ENCODE peak calls at places on chromosomes 11 and 22, in five cellular contexts. T is GM12878, I is NT2/D1, R is H1, W is HepG2. N is an unnamed sample.

GRCh38 chr11:22192289-22192641 is 620 bp upstream of the ANO5 start:
- DNase-seq in T (no peak), I (peak), R (no peak), W (peak), N (peak)

GRCh38 chr11:2205214-2205770 is 33.7 kb upstream of the TH start:
- DNase-seq in T (no peak), I (no peak), R (peak), W (no peak), N (no peak)

GRCh38 chr11:132718711-132719641 is 813.3 kb downstream of the OPCML start:
- DNase-seq in T (no peak), I (peak), R (no peak), W (no peak), N (no peak)

GRCh38 chr11:59551651-59552521 is 40.5 kb downstream of the OR4D9 start:
- DNase-seq in T (no peak), I (no peak), R (no peak), W (peak), N (no peak)

GRCh38 chr11:46290598-46291309 is 13.3 kb downstream of the CREB3L1 start:
- DNase-seq in T (no peak), I (peak), R (peak), W (no peak), N (peak)

GRCh38 chr11:134686418-134686817 is 274.4 kb upstream of the B3GAT1 start:
- DNase-seq in T (no peak), I (no peak), R (no peak), W (no peak), N (no peak)

GRCh38 chr22:38051900-38052862 is 5.0 kb upstream of the PICK1 start:
- DNase-seq in T (peak), I (peak), R (peak), W (peak), N (peak)

GRCh38 chr11:86176165-86176884 is 68.2 kb upstream of the EED start:
- DNase-seq in T (no peak), I (no peak), R (no peak), W (peak), N (no peak)

GRCh38 chr11:129248618-129249017 is 56.5 kb upstream of the ARHGAP32 start:
- DNase-seq in T (no peak), I (no peak), R (no peak), W (peak), N (no peak)

GRCh38 chr11:105282658-105283057 is 143.1 kb upstream of the CARD18 start:
- DNase-seq in T (no peak), I (no peak), R (no peak), W (no peak), N (no peak)

GRCh38 chr11:119178166-119178680 is 7.1 kb upstream of the NHERF4 start:
- DNase-seq in T (no peak), I (no peak), R (no peak), W (no peak), N (no peak)

GRCh38 chr11:15667127-15667725 is 552.5 kb downstream of the INSC start:
- DNase-seq in T (no peak), I (no peak), R (no peak), W (no peak), N (no peak)

GRCh38 chr11:124732230-124732629 is 7.5 kb upstream of the NRGN start:
- DNase-seq in T (no peak), I (no peak), R (no peak), W (no peak), N (no peak)

GRCh38 chr11:68961245-68961644 is 19.5 kb downstream of the MRGPRD start:
- DNase-seq in T (no peak), I (no peak), R (no peak), W (no peak), N (no peak)

GRCh38 chr11:44727114-44727372 is 281 bp downstream of the TSPAN18 start:
- DNase-seq in T (no peak), I (no peak), R (peak), W (no peak), N (no peak)

GRCh38 chr11:102831709-102832492 is 11.5 kb downstream of the MMP3 start:
- DNase-seq in T (no peak), I (no peak), R (no peak), W (peak), N (no peak)
- TF ChIP-seq SUZ12 in T (no peak), I (no peak), R (no peak), W (no peak), N (no peak)

GRCh38 chr11:62595124-62595523 is 3.8 kb upstream of the TUT1 start:
- DNase-seq in T (no peak), I (no peak), R (no peak), W (no peak), N (no peak)

GRCh38 chr11:62592216-62592815 is 993 bp upstream of the TUT1 start:
- DNase-seq in T (no peak), I (no peak), R (peak), W (no peak), N (no peak)

GRCh38 chr11:62592989-62593421 is 1.7 kb upstream of the TUT1 start:
- DNase-seq in T (no peak), I (no peak), R (no peak), W (no peak), N (no peak)

GRCh38 chr11:62591448-62592215 is at the start of gene TUT1:
- DNase-seq in T (peak), I (peak), R (peak), W (peak), N (peak)

DNA sequence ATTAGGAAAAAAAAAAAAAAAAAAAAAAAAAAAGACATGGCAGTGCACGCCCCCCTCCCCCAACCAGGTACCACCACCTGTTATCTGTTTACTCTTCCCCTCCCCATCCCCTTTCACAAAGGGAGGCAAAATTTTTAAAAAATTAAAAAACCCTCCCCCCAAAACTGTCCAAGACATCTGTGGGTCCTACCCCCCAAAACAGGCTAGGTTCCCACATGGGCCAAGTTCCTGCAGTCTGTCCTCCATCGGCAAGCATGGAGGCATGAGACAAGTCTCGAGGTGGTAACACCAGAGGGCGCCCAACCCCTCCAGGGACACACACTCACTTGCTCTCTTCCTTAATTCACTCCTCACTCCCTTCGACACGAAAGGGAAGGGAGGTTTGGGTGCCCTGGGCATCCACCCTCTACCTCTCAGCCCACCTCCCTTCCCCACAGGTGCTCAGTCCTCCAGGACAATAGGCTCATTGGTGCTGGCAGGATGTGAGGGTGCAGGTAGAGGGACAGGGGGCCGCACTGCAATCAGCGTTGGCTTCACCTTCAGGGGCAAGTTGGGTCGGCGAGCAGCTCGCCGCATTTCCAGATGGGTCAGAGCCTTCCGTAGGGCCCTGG is 2.2 kb upstream of the TUT1 start:
- DNase-seq in T (no peak), I (peak), R (peak), W (peak), N (peak)
- TF ChIP-seq SUZ12 in T (no peak), I (no peak), R (no peak), W (no peak), N (no peak)

GRCh38 chr11:62724171-62724570 is 3.1 kb downstream of the HNRNPUL2 start:
- DNase-seq in T (no peak), I (no peak), R (no peak), W (no peak), N (no peak)

GRCh38 chr11:62727007-62727832 is at the start of gene HNRNPUL2:
- DNase-seq in T (peak), I (peak), R (peak), W (peak), N (peak)

GRCh38 chr11:62725686-62726085 is 1.6 kb downstream of the HNRNPUL2 start:
- DNase-seq in T (no peak), I (no peak), R (no peak), W (peak), N (no peak)

GRCh38 chr11:62727833-62728721 is at the start of gene TTC9C:
- DNase-seq in T (peak), I (peak), R (peak), W (peak), N (peak)

DNA sequence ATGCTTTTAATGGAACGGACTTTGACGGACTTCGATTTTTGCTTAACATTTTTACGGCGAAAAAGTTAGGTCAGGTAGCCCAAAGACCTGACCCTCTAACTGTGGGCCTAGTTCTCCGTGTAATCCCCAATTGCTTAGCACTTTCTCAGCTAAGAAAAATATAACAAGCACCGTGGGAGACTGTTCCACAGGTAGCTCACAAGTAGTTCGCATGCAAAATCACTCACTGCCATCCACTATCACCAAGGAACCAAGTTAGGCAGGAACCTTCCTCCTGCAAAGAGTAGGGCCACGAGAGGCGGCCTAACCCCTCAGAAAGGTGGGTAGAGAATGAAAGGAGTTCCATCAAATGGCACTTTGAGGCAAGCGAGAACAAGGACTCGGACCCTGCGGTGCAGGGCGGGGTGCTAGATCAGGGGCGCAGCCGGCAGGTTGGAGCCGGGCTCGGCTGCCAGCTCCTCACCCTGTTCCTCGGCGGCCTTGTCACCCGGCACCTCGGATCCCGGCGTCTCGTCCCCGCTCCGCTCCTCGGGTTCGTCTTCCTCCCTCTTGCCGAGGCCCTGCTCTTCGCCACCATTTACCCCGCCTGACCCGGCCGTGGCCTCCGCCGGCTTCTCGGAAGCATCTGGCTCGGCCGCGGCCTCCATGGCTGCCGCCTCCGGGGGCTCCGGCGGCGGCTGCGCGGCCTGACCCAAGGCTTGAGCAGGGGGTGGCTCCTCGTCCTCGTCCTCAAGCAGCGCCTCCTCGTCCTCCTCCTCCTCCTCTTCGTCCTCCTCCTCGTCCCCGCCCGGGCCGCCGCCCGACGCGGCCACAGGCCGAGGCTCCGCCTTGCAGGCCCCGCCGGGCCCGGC is 876 bp downstream of the HNRNPUL2 start:
- DNase-seq in T (no peak), I (no peak), R (no peak), W (no peak), N (no peak)
- TF ChIP-seq SUZ12 in T (no peak), I (no peak), R (no peak), W (no peak), N (no peak)

GRCh38 chr22:19937616-19938473 is 3.7 kb upstream of the COMT start:
- DNase-seq in T (no peak), I (no peak), R (no peak), W (peak), N (no peak)

GRCh38 chr22:19933328-19934241 is 8.0 kb upstream of the COMT start:
- DNase-seq in T (no peak), I (no peak), R (no peak), W (no peak), N (no peak)

GRCh38 chr22:19932367-19933206 is 9.0 kb upstream of the COMT start:
- DNase-seq in T (no peak), I (no peak), R (no peak), W (no peak), N (no peak)

GRCh38 chr22:19940536-19941364 is 822 bp upstream of the COMT start:
- DNase-seq in T (no peak), I (no peak), R (no peak), W (no peak), N (no peak)

GRCh38 chr22:19936513-19936912 is 5.1 kb upstream of the COMT start:
- DNase-seq in T (no peak), I (no peak), R (no peak), W (no peak), N (no peak)
- TF ChIP-seq SUZ12 in T (no peak), I (no peak), R (no peak), W (no peak), N (no peak)

DNA sequence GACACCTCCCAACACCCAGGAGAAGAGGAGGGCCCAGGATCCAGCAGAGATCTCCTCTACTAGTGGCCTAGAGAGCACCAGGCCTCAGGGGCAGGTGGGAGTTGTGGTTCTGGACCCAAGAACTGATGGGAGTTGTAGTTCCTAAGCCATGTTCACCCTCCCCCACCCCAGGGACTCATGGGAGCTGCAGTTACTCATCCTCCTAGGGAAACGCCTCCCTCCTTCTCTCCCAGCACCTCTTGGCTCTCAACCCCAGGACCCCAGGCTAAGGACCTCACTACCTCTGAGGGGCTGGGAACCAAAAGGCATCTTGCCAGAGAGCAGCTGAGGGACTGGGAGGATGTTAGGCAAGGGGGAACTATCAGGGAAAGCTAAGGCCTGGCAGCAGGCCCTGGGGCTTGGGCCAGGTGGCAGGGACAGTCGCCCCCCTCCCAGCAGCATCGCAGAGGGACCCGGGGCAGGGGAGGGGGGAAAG is 28.8 kb downstream of the SLC22A12 start:
- DNase-seq in T (no peak), I (peak), R (no peak), W (peak), N (peak)
- TF ChIP-seq SUZ12 in T (no peak), I (no peak), R (no peak), W (no peak), N (no peak)

GRCh38 chr11:106958506-106959248 is 59.6 kb downstream of the GUCY1A2 start:
- DNase-seq in T (no peak), I (no peak), R (no peak), W (no peak), N (no peak)

GRCh38 chr11:106961048-106961447 is 57.2 kb downstream of the GUCY1A2 start:
- DNase-seq in T (no peak), I (no peak), R (no peak), W (no peak), N (no peak)

GRCh38 chr11:106959386-106959785 is 58.9 kb downstream of the GUCY1A2 start:
- DNase-seq in T (no peak), I (no peak), R (no peak), W (no peak), N (no peak)

GRCh38 chr11:106959800-106960199 is 58.5 kb downstream of the GUCY1A2 start:
- DNase-seq in T (no peak), I (no peak), R (no peak), W (no peak), N (no peak)

GRCh38 chr11:106961518-106961917 is 56.8 kb downstream of the GUCY1A2 start:
- DNase-seq in T (no peak), I (no peak), R (no peak), W (no peak), N (no peak)
- TF ChIP-seq SUZ12 in T (no peak), I (no peak), R (no peak), W (no peak), N (no peak)

GRCh38 chr11:34447044-34447443 is 8.3 kb downstream of the CAT start:
- DNase-seq in T (no peak), I (no peak), R (no peak), W (no peak), N (no peak)

GRCh38 chr11:34446389-34446788 is 7.7 kb downstream of the CAT start:
- DNase-seq in T (no peak), I (no peak), R (no peak), W (no peak), N (no peak)

GRCh38 chr11:34451053-34451452 is 12.3 kb downstream of the CAT start:
- DNase-seq in T (no peak), I (no peak), R (no peak), W (no peak), N (no peak)

GRCh38 chr11:34448223-34448994 is 9.7 kb downstream of the CAT start:
- DNase-seq in T (no peak), I (no peak), R (no peak), W (no peak), N (no peak)

DNA sequence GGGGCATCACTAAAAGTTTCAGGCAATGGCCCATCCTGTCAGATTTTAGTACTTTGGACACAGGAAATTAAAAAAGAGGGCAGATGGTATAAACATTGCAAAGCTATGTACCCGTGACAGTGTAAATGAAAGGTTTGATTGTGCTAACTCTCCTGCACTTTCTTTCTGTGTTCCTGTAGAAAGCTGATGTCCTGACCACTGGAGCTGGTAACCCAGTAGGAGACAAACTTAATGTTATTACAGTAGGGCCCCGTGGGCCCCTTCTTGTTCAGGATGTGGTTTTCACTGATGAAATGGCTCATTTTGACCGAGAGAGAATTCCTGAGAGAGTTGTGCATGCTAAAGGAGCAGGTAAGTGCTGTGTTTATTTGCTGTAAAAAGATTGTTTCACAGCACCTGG is 10.3 kb downstream of the CAT start:
- DNase-seq in T (no peak), I (no peak), R (no peak), W (no peak), N (no peak)
- TF ChIP-seq SUZ12 in T (no peak), I (no peak), R (no peak), W (no peak), N (no peak)

GRCh38 chr22:28819253-28820096 is 19.1 kb upstream of the XBP1 start:
- DNase-seq in T (no peak), I (no peak), R (no peak), W (peak), N (no peak)

GRCh38 chr22:28820885-28821284 is 20.5 kb upstream of the XBP1 start:
- DNase-seq in T (no peak), I (no peak), R (no peak), W (no peak), N (no peak)

GRCh38 chr22:28816994-28817530 is 16.7 kb upstream of the XBP1 start:
- DNase-seq in T (no peak), I (no peak), R (no peak), W (no peak), N (no peak)

GRCh38 chr22:28815729-28816128 is 15.4 kb upstream of the XBP1 start:
- DNase-seq in T (no peak), I (no peak), R (no peak), W (no peak), N (no peak)

DNA sequence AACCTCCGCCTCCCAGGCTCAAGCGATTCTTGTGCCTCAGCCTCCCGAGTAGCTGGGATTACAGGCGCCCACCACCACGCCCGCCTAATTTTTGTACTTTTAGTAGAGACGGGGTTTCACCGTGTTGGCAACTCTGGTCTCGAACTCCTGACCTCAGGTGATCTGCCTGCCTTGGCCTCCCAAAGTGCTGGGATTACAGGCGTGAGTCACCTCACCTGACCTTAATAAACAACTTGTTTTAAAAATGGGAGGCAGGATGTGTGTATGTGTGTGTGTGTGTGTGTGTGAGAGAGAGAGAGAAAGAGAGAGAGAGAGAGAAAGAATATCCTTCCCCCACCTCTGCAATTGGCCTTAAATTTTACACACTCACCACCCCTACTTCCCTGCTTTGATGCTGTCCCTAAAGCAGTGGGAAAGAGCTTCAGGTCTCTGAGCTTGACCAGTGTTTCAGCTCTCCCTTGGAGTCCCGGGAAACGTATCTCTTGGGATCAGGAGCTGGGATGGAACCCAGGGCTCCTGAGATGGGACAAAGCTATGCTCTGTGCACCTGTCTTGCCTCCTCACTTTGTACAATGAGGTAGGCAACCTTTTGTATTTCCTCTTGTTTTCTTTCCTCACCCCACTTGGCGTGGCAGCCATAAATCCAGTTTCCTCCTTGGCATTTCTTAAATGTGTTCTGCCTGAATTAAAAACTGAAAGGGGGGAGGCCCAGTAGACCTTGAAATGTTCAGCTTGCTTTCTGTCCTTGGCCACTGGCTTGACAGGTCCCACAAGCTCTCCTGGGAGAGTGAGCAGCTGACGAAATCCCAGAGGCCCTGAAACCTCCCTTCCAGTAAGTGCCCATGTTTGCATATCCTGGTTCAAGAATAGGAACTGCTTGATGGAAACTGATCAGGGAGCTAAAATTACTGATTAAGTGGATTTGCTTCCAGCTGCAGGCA is 17.8 kb upstream of the XBP1 start:
- DNase-seq in T (no peak), I (no peak), R (no peak), W (peak), N (no peak)
- TF ChIP-seq SUZ12 in T (no peak), I (no peak), R (no peak), W (no peak), N (no peak)

DNA sequence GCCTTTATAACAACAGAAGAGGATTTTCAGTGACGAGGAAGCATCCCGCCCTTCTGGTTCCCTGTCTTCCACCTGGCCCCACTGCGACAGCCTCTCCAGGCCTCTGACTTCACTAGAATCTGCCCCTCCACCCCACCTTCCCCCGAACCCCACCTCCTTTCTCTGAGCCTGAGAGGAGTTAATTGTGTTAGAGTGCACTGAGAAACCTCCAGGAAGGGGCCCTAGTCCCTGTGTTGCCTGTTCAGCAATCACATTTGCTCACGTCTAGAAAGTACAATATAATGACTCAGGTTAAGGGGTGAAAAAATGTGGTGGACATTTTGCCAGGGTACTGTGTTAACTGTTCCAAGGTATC is 38.8 kb downstream of the PTPRJ start:
- DNase-seq in T (no peak), I (no peak), R (no peak), W (no peak), N (no peak)
- TF ChIP-seq SUZ12 in T (no peak), I (no peak), R (no peak), W (no peak), N (no peak)

N was measured in HEK293T.